ENCODE peak calls at places on chromosomes 7 and 10, in four cellular contexts. R is H1, L is HepG2, E is K562. C is an unnamed sample.
A peak's percentile ranks its signal among the peaks of the same experiment; 100 is the strongest.

GRCh38 chr7:1268076-1268815 is 35.6 kb downstream of the UNCX start:
- DNase-seq in R (no peak), L (no peak), E (no peak), C (no peak)

GRCh38 chr10:74650613-74651012 is 175.8 kb upstream of the KAT6B start:
- DNase-seq in R (no peak), L (no peak), E (no peak), C (no peak)

GRCh38 chr10:4093438-4093837 is 308.4 kb upstream of the KLF6 start:
- DNase-seq in R (no peak), L (no peak), E (no peak), C (no peak)

GRCh38 chr10:79081353-79082034 is 12.7 kb downstream of the ZMIZ1 start:
- DNase-seq in R (no peak), L (no peak), E (no peak), C (no peak)

GRCh38 chr10:58220769-58221448 is 46.8 kb downstream of the IPMK start:
- DNase-seq in R (no peak), L (no peak), E (no peak), C (no peak)

GRCh38 chr10:77041636-77042258 is 595.9 kb downstream of the KCNMA1 start:
- DNase-seq in R (peak; percentile 35), L (no peak), E (no peak), C (no peak)

GRCh38 chr10:133335238-133336122 is 1.2 kb downstream of the CALY start:
- DNase-seq in R (peak; percentile 83), L (no peak), E (peak; percentile 66), C (no peak)

GRCh38 chr10:71982269-71983178 is 18.3 kb downstream of the CHST3 start:
- DNase-seq in R (no peak), L (no peak), E (no peak), C (no peak)

GRCh38 chr7:13071999-13072398 is 384.6 kb downstream of the ARL4A start:
- DNase-seq in R (no peak), L (no peak), E (no peak), C (no peak)

GRCh38 chr10:33010132-33011037 is 52.4 kb upstream of the ITGB1 start:
- DNase-seq in R (no peak), L (peak; percentile 34), E (peak; percentile 15), C (no peak)

GRCh38 chr10:65496541-65496940 is 1429.3 kb upstream of the LRRTM3 start:
- DNase-seq in R (no peak), L (no peak), E (no peak), C (no peak)

GRCh38 chr10:52318136-52318810 is 4.2 kb downstream of the DKK1 start:
- DNase-seq in R (no peak), L (no peak), E (no peak), C (no peak)

GRCh38 chr7:142507799-142508198 is 241.5 kb upstream of the PRSS1 start:
- DNase-seq in R (no peak), L (no peak), E (no peak), C (no peak)

GRCh38 chr10:92657024-92657423 is 32.7 kb upstream of the HHEX start:
- DNase-seq in R (no peak), L (peak; percentile 49), E (no peak), C (no peak)

GRCh38 chr10:70849582-70850016 is 33.9 kb downstream of the SGPL1 start:
- DNase-seq in R (no peak), L (peak; percentile 90), E (no peak), C (no peak)
- TF ChIP-seq CBX5 in R (no peak), L (no peak), E (no peak), C (no peak)

GRCh38 chr10:23038172-23038571 is 57.2 kb upstream of the MSRB2 start:
- DNase-seq in R (no peak), L (no peak), E (peak; percentile 20), C (no peak)
- TF ChIP-seq BRCA1 in R (no peak), L (no peak), E (no peak), C (no peak)

DNA sequence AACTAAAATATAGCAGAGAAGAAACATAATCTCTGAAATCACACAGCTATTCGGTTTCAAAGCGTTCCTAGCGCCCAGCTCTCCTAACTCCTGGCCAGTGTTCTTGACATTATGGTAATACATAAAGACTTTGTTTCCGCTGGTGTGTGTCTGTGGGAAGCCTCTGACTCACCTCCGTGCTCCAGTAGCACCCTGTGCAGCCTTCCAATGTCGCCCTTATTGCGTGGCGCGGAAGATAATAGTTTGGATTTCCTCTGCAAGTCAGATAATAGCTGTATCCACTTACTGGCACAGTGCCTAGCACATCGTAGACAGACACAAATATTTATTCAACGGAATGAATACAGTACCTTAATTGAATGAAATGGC is 570 bp downstream of the BMS1 start:
- DNase-seq in R (no peak), L (peak; percentile 16), E (no peak), C (no peak)
- TF ChIP-seq CBX5 in R (no peak), L (no peak), E (no peak), C (no peak)

GRCh38 chr10:5443429-5443828 is 31.1 kb downstream of the NET1 start:
- DNase-seq in R (no peak), L (no peak), E (no peak), C (peak; percentile 86)
- TF ChIP-seq BRCA1 in R (no peak), L (no peak), E (no peak), C (no peak)